ENCODE peak calls at places on chromosomes 6 and 20, in seven cellular contexts. Q, J, R, I, D, G and O are unnamed samples.
A peak's percentile ranks its signal among the peaks of the same experiment; 100 is the strongest.

GRCh38 chr6:140660295-140660694 is 1285.8 kb upstream of the CITED2 start:
- DNase-seq in D (peak; percentile 33), J (no peak), I (no peak), R (no peak), G (no peak), Q (no peak), O (no peak)

GRCh38 chr20:45061244-45061643 is 39.7 kb downstream of the KCNS1 start:
- DNase-seq in J (no peak), I (no peak), R (no peak), D (peak; percentile 90), Q (no peak), G (peak; percentile 24), O (no peak)

GRCh38 chr6:138724015-138724414 is 49.6 kb upstream of the CCDC28A start:
- DNase-seq in G (no peak), Q (peak; percentile 28), I (no peak), R (no peak), D (peak; percentile 13), J (no peak), O (no peak)

GRCh38 chr6:44442235-44442634 is 54.7 kb downstream of the CDC5L start:
- DNase-seq in I (no peak), G (no peak), J (no peak), R (no peak), D (no peak), Q (no peak), O (no peak)

GRCh38 chr6:116971959-116972358 is 94.9 kb downstream of the RFX6 start:
- DNase-seq in Q (no peak), D (peak; percentile 46), I (no peak), R (peak; percentile 39), G (peak; percentile 12), J (no peak), O (peak; percentile 0)

GRCh38 chr6:147087641-147088040 is 116.6 kb upstream of the STXBP5 start:
- DNase-seq in G (no peak), J (no peak), Q (no peak), D (no peak), I (no peak), R (no peak), O (no peak)

GRCh38 chr6:161548713-161549112 is 274.9 kb upstream of the AGPAT4 start:
- DNase-seq in G (no peak), R (no peak), Q (no peak), I (no peak), J (no peak), D (no peak), O (no peak)

GRCh38 chr20:2330090-2330695 is 34.4 kb downstream of the TGM3 start:
- DNase-seq in Q (peak; percentile 66), G (no peak), D (no peak), I (no peak), R (no peak), J (no peak), O (no peak)

GRCh38 chr20:17810847-17811604 is 111.3 kb downstream of the BANF2 start:
- DNase-seq in Q (no peak), I (no peak), G (no peak), J (no peak), D (no peak), R (no peak), O (no peak)

GRCh38 chr20:24411003-24411402 is 58.4 kb upstream of the SYNDIG1 start:
- DNase-seq in G (no peak), D (no peak), I (no peak), R (no peak), J (no peak), Q (no peak), O (no peak)

GRCh38 chr6:26240981-26241770 is 123.8 kb upstream of the BTN3A2 start:
- DNase-seq in I (peak; percentile 41), G (peak; percentile 77), D (peak; percentile 85), J (no peak), R (peak; percentile 70), Q (no peak), O (peak; percentile 68)

GRCh38 chr20:6855074-6855473 is 87.6 kb downstream of the BMP2 start:
- DNase-seq in Q (no peak), J (no peak), D (no peak), R (no peak), I (no peak), G (no peak), O (no peak)

GRCh38 chr6:72999995-73000394 is 225.3 kb downstream of the KHDC1L start:
- DNase-seq in Q (no peak), G (no peak), I (no peak), R (no peak), D (no peak), J (no peak), O (no peak)

GRCh38 chr6:156828280-156828703 is 51.1 kb downstream of the ARID1B start:
- DNase-seq in J (no peak), D (peak; percentile 82), R (no peak), I (no peak), Q (no peak), G (peak; percentile 46), O (no peak)

GRCh38 chr20:63167026-63167917 is 48.7 kb downstream of the YTHDF1 start:
- DNase-seq in G (no peak), Q (no peak), D (no peak), J (no peak), I (no peak), R (no peak), O (no peak)

GRCh38 chr6:14462135-14462905 is 344.7 kb downstream of the CD83 start:
- DNase-seq in R (no peak), D (no peak), G (no peak), I (no peak), J (no peak), Q (no peak), O (no peak)

GRCh38 chr6:156916108-156916801 is 139.1 kb downstream of the ARID1B start:
- DNase-seq in I (no peak), J (no peak), Q (no peak), D (no peak), R (no peak), G (no peak), O (no peak)

GRCh38 chr6:10478187-10479040 is 42.7 kb upstream of the GCNT2 start:
- DNase-seq in D (peak; percentile 52), Q (no peak), J (no peak), I (no peak), R (no peak), G (no peak), O (peak; percentile 9)

GRCh38 chr6:11527274-11527870 is 10.2 kb upstream of the TMEM170B start:
- DNase-seq in Q (no peak), I (no peak), J (no peak), R (no peak), D (no peak), G (no peak), O (no peak)

GRCh38 chr20:47544240-47544639 is 42.6 kb downstream of the NCOA3 start:
- DNase-seq in D (no peak), R (no peak), I (no peak), J (no peak), G (peak; percentile 13), Q (no peak), O (no peak)

GRCh38 chr6:113178349-113178748 is 678.8 kb upstream of the MARCKS start:
- DNase-seq in Q (no peak), J (no peak), D (peak; percentile 28), I (no peak), R (no peak), G (no peak), O (no peak)

GRCh38 chr6:114167583-114168576 is 174.9 kb downstream of the HS3ST5 start:
- DNase-seq in G (no peak), I (no peak), J (no peak), R (no peak), Q (no peak), D (no peak), O (no peak)

GRCh38 chr20:37376791-37377190 is 30.9 kb downstream of the SRC start:
- DNase-seq in I (no peak), D (no peak), J (no peak), G (no peak), Q (no peak), R (no peak), O (no peak)

GRCh38 chr6:156731436-156731835 is 45.7 kb upstream of the ARID1B start:
- DNase-seq in G (no peak), Q (no peak), J (no peak), D (peak; percentile 74), R (no peak), I (no peak), O (no peak)

GRCh38 chr6:134422426-134423231 is 104.7 kb upstream of the SGK1 start:
- DNase-seq in D (peak; percentile 98), I (no peak), R (no peak), G (no peak), J (no peak), Q (no peak), O (no peak)

GRCh38 chr6:120903836-120904235 is 430.4 kb downstream of the TBC1D32 start:
- DNase-seq in I (no peak), R (no peak), G (no peak), Q (no peak), J (no peak), D (no peak), O (no peak)

GRCh38 chr6:157964139-157964538 is 17.5 kb upstream of the SYNJ2 start:
- DNase-seq in I (no peak), J (no peak), D (peak; percentile 36), Q (no peak), R (no peak), G (no peak), O (no peak)

GRCh38 chr6:145904391-145904790 is 59.8 kb downstream of the SHPRH start:
- DNase-seq in I (no peak), Q (no peak), G (no peak), J (no peak), R (no peak), D (no peak), O (no peak)

GRCh38 chr20:23285536-23285935 is 65.1 kb upstream of the NXT1 start:
- DNase-seq in I (no peak), D (no peak), R (no peak), J (no peak), G (no peak), Q (no peak), O (no peak)

GRCh38 chr6:117072134-117072533 is 193.2 kb upstream of the VGLL2 start:
- DNase-seq in D (no peak), I (no peak), R (no peak), J (no peak), Q (no peak), G (no peak), O (no peak)

GRCh38 chr6:101146389-101146788 is 247.1 kb upstream of the GRIK2 start:
- DNase-seq in J (no peak), Q (no peak), G (no peak), D (peak; percentile 15), I (no peak), R (no peak), O (no peak)

GRCh38 chr6:79984261-79984660 is 20.2 kb upstream of the TTK start:
- DNase-seq in D (no peak), G (no peak), I (peak; percentile 14), J (no peak), Q (no peak), R (peak; percentile 22), O (peak; percentile 45)

GRCh38 chr6:94487371-94487770 is 1068.0 kb upstream of the EPHA7 start:
- DNase-seq in J (no peak), D (no peak), R (no peak), I (no peak), Q (no peak), G (no peak), O (no peak)

GRCh38 chr20:59804347-59804746 is 129.1 kb downstream of the SYCP2 start:
- DNase-seq in Q (no peak), R (no peak), D (no peak), J (no peak), G (no peak), I (no peak), O (no peak)

GRCh38 chr6:142195862-142196536 is 48.9 kb downstream of the VTA1 start:
- DNase-seq in J (no peak), I (no peak), D (peak; percentile 24), R (no peak), Q (no peak), G (no peak), O (no peak)